ENCODE peak calls at places on chromosome 7, in six cellular contexts. I is HFF-Myc, J is cardiac muscle cell, Q is dorsolateral prefrontal cortex, V is Calu3, T is GM10248. U is an unnamed sample.

GRCh38 chr7:123122951-123123350 is 76.8 kb downstream of the SLC13A1 start:
- DNase-seq in I (no peak), J (no peak), Q (peak; percentile 65), V (no peak), T (no peak), U (no peak)

GRCh38 chr7:52639981-52640380 is 395.5 kb upstream of the POM121L12 start:
- DNase-seq in I (no peak), J (no peak), Q (no peak), V (no peak), T (no peak), U (no peak)

GRCh38 chr7:157840913-157841756 is 504.3 kb downstream of the DNAJB6 start:
- DNase-seq in I (no peak), J (peak; percentile 12), Q (no peak), V (no peak), T (no peak), U (no peak)

GRCh38 chr7:151197932-151198331 is 10.9 kb upstream of the ASB10 start:
- DNase-seq in I (no peak), J (no peak), Q (no peak), V (no peak), T (no peak), U (no peak)

GRCh38 chr7:26686448-26686981 is 177.9 kb downstream of the SKAP2 start:
- DNase-seq in I (no peak), J (peak; percentile 52), Q (no peak), V (peak; percentile 11), T (no peak), U (no peak)

GRCh38 chr7:89316584-89316983 is 521.0 kb upstream of the TEX47 start:
- DNase-seq in I (no peak), J (no peak), Q (no peak), V (no peak), T (no peak), U (no peak)

GRCh38 chr7:27579565-27579964 is 83.1 kb downstream of the HIBADH start:
- DNase-seq in I (no peak), J (no peak), Q (no peak), V (no peak), T (no peak), U (no peak)

GRCh38 chr7:27640914-27641570 is 21.6 kb downstream of the HIBADH start:
- DNase-seq in I (no peak), J (no peak), Q (no peak), V (peak; percentile 88), T (no peak), U (no peak)

GRCh38 chr7:38105874-38106483 is 72.1 kb upstream of the STARD3NL start:
- DNase-seq in I (peak; percentile 14), J (peak; percentile 67), Q (peak; percentile 12), V (peak; percentile 22), T (peak; percentile 49), U (no peak)

GRCh38 chr7:155947051-155947450 is 134.8 kb upstream of the SHH start:
- DNase-seq in I (no peak), J (no peak), Q (no peak), V (no peak), T (no peak), U (no peak)

GRCh38 chr7:23074443-23075244 is 30.9 kb upstream of the KLHL7 start:
- DNase-seq in I (no peak), J (no peak), Q (no peak), V (no peak), T (no peak), U (no peak)

GRCh38 chr7:75905785-75906604 is 9.0 kb upstream of the POR start:
- DNase-seq in I (no peak), J (no peak), Q (peak; percentile 5), V (peak; percentile 18), T (no peak), U (peak; percentile 54)

GRCh38 chr7:23490357-23491131 is 20.3 kb upstream of the IGF2BP3 start:
- DNase-seq in I (no peak), J (no peak), Q (peak; percentile 50), V (no peak), T (peak; percentile 80), U (no peak)

GRCh38 chr7:138932870-138933269 is 48.3 kb downstream of the KIAA1549 start:
- DNase-seq in I (no peak), J (no peak), Q (no peak), V (no peak), T (no peak), U (no peak)

GRCh38 chr7:127953423-127953822 is 77.8 kb downstream of the LRRC4 start:
- DNase-seq in I (no peak), J (no peak), Q (no peak), V (no peak), T (no peak), U (no peak)

GRCh38 chr7:152894295-152895170 is 135.0 kb downstream of the ACTR3B start:
- DNase-seq in I (no peak), J (peak; percentile 71), Q (peak; percentile 23), V (peak; percentile 43), T (peak; percentile 82), U (no peak)

GRCh38 chr7:131284702-131285419 is 42.8 kb upstream of the MKLN1 start:
- DNase-seq in I (no peak), J (no peak), Q (peak; percentile 57), V (no peak), T (no peak), U (no peak)

GRCh38 chr7:94400022-94400421 is 5.3 kb downstream of the COL1A2 start:
- DNase-seq in I (no peak), J (no peak), Q (no peak), V (no peak), T (no peak), U (no peak)

GRCh38 chr7:85595639-85596268 is 408.9 kb upstream of the SEMA3D start:
- DNase-seq in I (no peak), J (peak; percentile 11), Q (no peak), V (no peak), T (no peak), U (peak; percentile 4)

GRCh38 chr7:2958416-2959342 is 85.0 kb downstream of the CARD11 start:
- DNase-seq in I (no peak), J (no peak), Q (no peak), V (no peak), T (no peak), U (no peak)

GRCh38 chr7:4939971-4940720 is 18.8 kb downstream of the MMD2 start:
- DNase-seq in I (no peak), J (no peak), Q (peak; percentile 19), V (no peak), T (no peak), U (no peak)

GRCh38 chr7:82017334-82017943 is 247.6 kb upstream of the HGF start:
- DNase-seq in I (no peak), J (peak; percentile 30), Q (no peak), V (no peak), T (no peak), U (no peak)

GRCh38 chr7:81470084-81470723 is 299.6 kb downstream of the HGF start:
- DNase-seq in I (peak; percentile 59), J (peak; percentile 81), Q (peak; percentile 35), V (peak; percentile 66), T (peak; percentile 20), U (no peak)

GRCh38 chr7:48964074-48964473 is 39.7 kb downstream of the CDC14C start:
- DNase-seq in I (no peak), J (peak; percentile 8), Q (no peak), V (no peak), T (no peak), U (peak; percentile 30)

GRCh38 chr7:157603005-157603404 is 266.2 kb downstream of the DNAJB6 start:
- DNase-seq in I (no peak), J (no peak), Q (no peak), V (no peak), T (no peak), U (no peak)

GRCh38 chr7:121473645-121474300 is 77.7 kb upstream of the FAM3C start:
- DNase-seq in I (no peak), J (no peak), Q (no peak), V (no peak), T (no peak), U (no peak)

GRCh38 chr7:154750353-154750801 is 252.5 kb downstream of the PAXIP1 start:
- DNase-seq in I (no peak), J (no peak), Q (no peak), V (no peak), T (no peak), U (no peak)

GRCh38 chr7:107858280-107858679 is 32.7 kb upstream of the DLD start:
- DNase-seq in I (no peak), J (no peak), Q (no peak), V (no peak), T (no peak), U (no peak)

GRCh38 chr7:84354030-84354429 is 159.4 kb upstream of the SEMA3A start:
- DNase-seq in I (no peak), J (no peak), Q (no peak), V (no peak), T (no peak), U (no peak)
- TF ChIP-seq CTCF in I (no peak), J (no peak), Q (no peak), V (no peak), T (no peak), U (no peak)

GRCh38 chr7:71776726-71777125 is 635.4 kb downstream of the CALN1 start:
- DNase-seq in I (no peak), J (no peak), Q (no peak), V (no peak), T (no peak), U (no peak)
- TF ChIP-seq CTCF in I (no peak), J (no peak), Q (no peak), V (no peak), T (no peak), U (no peak)

GRCh38 chr7:142894886-142895593 is 9.5 kb upstream of the TRPV6 start:
- DNase-seq in I (no peak), J (no peak), Q (no peak), V (no peak), T (no peak), U (no peak)

GRCh38 chr7:142898377-142899235 is 13.1 kb upstream of the TRPV6 start:
- DNase-seq in I (no peak), J (no peak), Q (no peak), V (no peak), T (no peak), U (no peak)

GRCh38 chr7:142896151-142896550 is 10.6 kb upstream of the TRPV6 start:
- DNase-seq in I (no peak), J (no peak), Q (no peak), V (no peak), T (no peak), U (no peak)

GRCh38 chr7:142897691-142898090 is 12.1 kb upstream of the TRPV6 start:
- DNase-seq in I (no peak), J (no peak), Q (no peak), V (no peak), T (no peak), U (no peak)

DNA sequence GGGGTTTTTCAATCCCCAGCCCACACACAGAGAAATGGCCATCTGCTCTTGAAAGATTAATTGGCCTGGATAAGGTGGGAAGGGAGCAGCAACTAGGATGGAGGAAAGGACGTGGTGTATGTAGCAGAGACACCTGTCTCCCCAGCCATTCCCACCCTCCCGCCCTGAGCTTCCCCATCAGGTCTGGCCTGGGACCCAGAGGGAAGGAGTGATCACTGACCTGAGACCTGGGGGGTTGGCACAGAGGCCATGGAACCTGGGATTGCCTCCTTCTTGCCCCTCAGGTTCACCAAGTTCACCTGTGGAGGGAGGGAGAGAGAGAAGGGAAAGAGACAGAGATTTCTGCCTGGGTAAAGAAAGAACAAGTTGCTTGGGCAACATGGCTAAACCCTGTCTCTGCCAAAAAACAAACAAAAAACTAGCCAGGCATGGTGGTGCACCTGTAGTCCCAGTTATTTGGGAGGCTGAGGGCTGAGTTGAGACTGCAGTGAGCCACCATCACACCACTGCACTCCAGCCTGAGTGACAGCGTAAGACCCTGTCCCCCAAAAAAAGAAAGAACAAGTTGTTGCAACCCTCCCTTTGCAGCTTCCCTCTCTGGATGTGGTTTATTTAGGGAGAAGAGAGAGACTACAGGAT is 11.3 kb upstream of the TRPV6 start:
- DNase-seq in I (no peak), J (no peak), Q (no peak), V (no peak), T (no peak), U (no peak)
- TF ChIP-seq CTCF in I (no peak), J (no peak), Q (no peak), V (no peak), T (no peak), U (no peak)

GRCh38 chr7:78443811-78444210 is 645.2 kb downstream of the PHTF2 start:
- DNase-seq in I (no peak), J (no peak), Q (no peak), V (no peak), T (no peak), U (no peak)
- TF ChIP-seq CTCF in I (no peak), J (no peak), Q (peak; percentile 20), V (no peak), T (no peak), U (no peak)

U was measured in AG09319.